ENCODE peak calls at places on chromosome 14, in four cellular contexts. One of them, this sample, is unnamed.

GRCh38 chr14:83976223-83976770 is 1553.6 kb upstream of the FLRT2 start:
- DNase-seq in SK-N-SH: no peak
- DNase-seq in HepG2: no peak
- DNase-seq in K562: no peak
- DNase-seq in this sample: no peak

GRCh38 chr14:54564799-54565235 is 2.1 kb upstream of the SAMD4A start:
- DNase-seq in SK-N-SH: no peak
- DNase-seq in HepG2: peak; percentile 13
- DNase-seq in K562: no peak
- DNase-seq in this sample: peak; percentile 66

GRCh38 chr14:88305923-88306322 is 17.1 kb downstream of the KCNK10 start:
- DNase-seq in SK-N-SH: no peak
- DNase-seq in HepG2: no peak
- DNase-seq in K562: no peak
- DNase-seq in this sample: no peak

GRCh38 chr14:102727336-102728095 is 49.7 kb upstream of the TRAF3 start:
- DNase-seq in SK-N-SH: no peak
- DNase-seq in HepG2: no peak
- DNase-seq in K562: no peak
- DNase-seq in this sample: no peak

GRCh38 chr14:68564236-68564825 is 228.5 kb downstream of the ZFP36L1 start:
- DNase-seq in SK-N-SH: no peak
- DNase-seq in HepG2: no peak
- DNase-seq in K562: no peak
- DNase-seq in this sample: no peak

GRCh38 chr14:55412686-55413085 is 1.1 kb upstream of the ATG14 start:
- DNase-seq in SK-N-SH: no peak
- DNase-seq in HepG2: no peak
- DNase-seq in K562: no peak
- DNase-seq in this sample: no peak

GRCh38 chr14:70886421-70887206 is 20.6 kb upstream of the PCNX1 start:
- DNase-seq in SK-N-SH: no peak
- DNase-seq in HepG2: no peak
- DNase-seq in K562: no peak
- DNase-seq in this sample: no peak

GRCh38 chr14:49966304-49966809 is 73.5 kb downstream of the ARF6 start:
- DNase-seq in SK-N-SH: no peak
- DNase-seq in HepG2: peak; percentile 84
- DNase-seq in K562: no peak
- DNase-seq in this sample: peak; percentile 87

GRCh38 chr14:89921896-89922548 is 32.5 kb downstream of the EFCAB11 start:
- DNase-seq in SK-N-SH: no peak
- DNase-seq in HepG2: no peak
- DNase-seq in K562: no peak
- DNase-seq in this sample: no peak

GRCh38 chr14:24398298-24398942 is 383 bp upstream of the NYNRIN start:
- DNase-seq in SK-N-SH: peak; percentile 73
- DNase-seq in HepG2: no peak
- DNase-seq in K562: no peak
- DNase-seq in this sample: no peak

GRCh38 chr14:68782091-68782981 is 10.5 kb downstream of the ZFP36L1 start:
- DNase-seq in SK-N-SH: no peak
- DNase-seq in HepG2: no peak
- DNase-seq in K562: no peak
- DNase-seq in this sample: no peak

GRCh38 chr14:26074892-26075291 is 522.9 kb downstream of the NOVA1 start:
- DNase-seq in SK-N-SH: no peak
- DNase-seq in HepG2: no peak
- DNase-seq in K562: no peak
- DNase-seq in this sample: no peak

GRCh38 chr14:95273041-95273978 is 46.4 kb downstream of the CLMN start:
- DNase-seq in SK-N-SH: no peak
- DNase-seq in HepG2: peak; percentile 82
- DNase-seq in K562: no peak
- DNase-seq in this sample: no peak

GRCh38 chr14:54562334-54562733 is 4.6 kb upstream of the SAMD4A start:
- DNase-seq in SK-N-SH: no peak
- DNase-seq in HepG2: no peak
- DNase-seq in K562: no peak
- DNase-seq in this sample: no peak

GRCh38 chr14:68519788-68520187 is 273.1 kb downstream of the ZFP36L1 start:
- DNase-seq in SK-N-SH: no peak
- DNase-seq in HepG2: no peak
- DNase-seq in K562: no peak
- DNase-seq in this sample: no peak

GRCh38 chr14:23366163-23366921 is 1.4 kb upstream of the EFS start:
- DNase-seq in SK-N-SH: peak; percentile 90
- DNase-seq in HepG2: no peak
- DNase-seq in K562: peak; percentile 39
- DNase-seq in this sample: no peak

GRCh38 chr14:29648045-29648444 is 279.6 kb downstream of the PRKD1 start:
- DNase-seq in SK-N-SH: no peak
- DNase-seq in HepG2: no peak
- DNase-seq in K562: no peak
- DNase-seq in this sample: no peak

GRCh38 chr14:91154851-91155625 is 41.2 kb downstream of the DGLUCY start:
- DNase-seq in SK-N-SH: peak; percentile 40
- DNase-seq in HepG2: no peak
- DNase-seq in K562: peak; percentile 27
- DNase-seq in this sample: no peak

GRCh38 chr14:31269599-31270195 is 62.1 kb upstream of the HECTD1 start:
- DNase-seq in SK-N-SH: no peak
- DNase-seq in HepG2: no peak
- DNase-seq in K562: no peak
- DNase-seq in this sample: no peak

GRCh38 chr14:23695220-23695999 is 59.2 kb downstream of the DHRS2 start:
- DNase-seq in SK-N-SH: peak; percentile 7
- DNase-seq in HepG2: no peak
- DNase-seq in K562: no peak
- DNase-seq in this sample: no peak

GRCh38 chr14:54642950-54643695 is 76.2 kb downstream of the SAMD4A start:
- DNase-seq in SK-N-SH: no peak
- DNase-seq in HepG2: peak; percentile 93
- DNase-seq in K562: no peak
- DNase-seq in this sample: peak; percentile 29

GRCh38 chr14:53567236-53567785 is 389.3 kb downstream of the BMP4 start:
- DNase-seq in SK-N-SH: no peak
- DNase-seq in HepG2: no peak
- DNase-seq in K562: no peak
- DNase-seq in this sample: no peak

GRCh38 chr14:55752580-55753365 is 172.8 kb downstream of the KTN1 start:
- DNase-seq in SK-N-SH: no peak
- DNase-seq in HepG2: no peak
- DNase-seq in K562: no peak
- DNase-seq in this sample: peak; percentile 85

GRCh38 chr14:73262427-73263183 is 25.3 kb downstream of the PAPLN start:
- DNase-seq in SK-N-SH: peak; percentile 30
- DNase-seq in HepG2: no peak
- DNase-seq in K562: no peak
- DNase-seq in this sample: no peak

GRCh38 chr14:24673059-24673458 is 39.1 kb upstream of the GZMB start:
- DNase-seq in SK-N-SH: no peak
- DNase-seq in HepG2: no peak
- DNase-seq in K562: no peak
- DNase-seq in this sample: no peak

GRCh38 chr14:104119119-104119699 is 19.2 kb upstream of the KIF26A start:
- DNase-seq in SK-N-SH: no peak
- DNase-seq in HepG2: no peak
- DNase-seq in K562: no peak
- DNase-seq in this sample: no peak

GRCh38 chr14:104118006-104118844 is 20.2 kb upstream of the KIF26A start:
- DNase-seq in SK-N-SH: peak; percentile 22
- DNase-seq in HepG2: no peak
- DNase-seq in K562: no peak
- DNase-seq in this sample: no peak

GRCh38 chr14:104116544-104117340 is 21.6 kb upstream of the KIF26A start:
- DNase-seq in SK-N-SH: no peak
- DNase-seq in HepG2: no peak
- DNase-seq in K562: no peak
- DNase-seq in this sample: no peak

GRCh38 chr14:104115691-104116543 is 22.5 kb upstream of the KIF26A start:
- DNase-seq in SK-N-SH: peak; percentile 27
- DNase-seq in HepG2: no peak
- DNase-seq in K562: no peak
- DNase-seq in this sample: no peak

GRCh38 chr14:104117341-104118005 is 20.9 kb upstream of the KIF26A start:
- DNase-seq in SK-N-SH: peak; percentile 15
- DNase-seq in HepG2: no peak
- DNase-seq in K562: no peak
- DNase-seq in this sample: no peak
- TF ChIP-seq RAD21 in SK-N-SH: no peak
- TF ChIP-seq RAD21 in HepG2: no peak
- TF ChIP-seq RAD21 in K562: no peak
- TF ChIP-seq RAD21 in this sample: no peak

GRCh38 chr14:35747379-35747778 is 61.7 kb downstream of the RALGAPA1 start:
- DNase-seq in SK-N-SH: no peak
- DNase-seq in HepG2: peak; percentile 23
- DNase-seq in K562: no peak
- DNase-seq in this sample: peak; percentile 40
- H3K4me1 ChIP-seq in SK-N-SH: no peaks in the 10 kb centered on the region
- H3K4me1 ChIP-seq in HepG2: no peaks in the 10 kb centered on the region
- H3K4me1 ChIP-seq in K562: no peaks in the 10 kb centered on the region
- H3K4me1 ChIP-seq in this sample: peaks cover 9% of the 10 kb centered on the region

DNA sequence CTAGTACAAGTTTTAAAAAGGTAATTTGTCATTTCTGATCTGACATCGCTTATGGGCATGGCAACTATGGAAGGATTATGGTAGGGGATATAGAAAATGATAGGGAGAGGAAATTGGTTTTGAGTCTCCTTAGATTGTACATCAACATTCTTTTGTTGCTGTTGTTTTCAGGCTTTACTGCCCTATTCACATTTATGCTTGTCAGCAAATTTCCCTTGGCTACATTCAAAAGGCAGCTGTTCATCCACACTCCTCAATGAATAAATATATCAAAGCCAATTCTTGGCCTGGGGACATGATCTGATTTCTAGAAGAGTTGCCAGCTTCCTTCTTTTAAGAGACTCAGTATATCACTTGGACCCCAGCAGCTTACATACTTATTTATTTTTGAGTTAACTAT is 283.4 kb downstream of the CEP128 start:
- DNase-seq in SK-N-SH: no peak
- DNase-seq in HepG2: no peak
- DNase-seq in K562: no peak
- DNase-seq in this sample: no peak
- TF ChIP-seq RAD21 in SK-N-SH: no peak
- TF ChIP-seq RAD21 in HepG2: no peak
- TF ChIP-seq RAD21 in K562: no peak
- TF ChIP-seq RAD21 in this sample: no peak

DNA sequence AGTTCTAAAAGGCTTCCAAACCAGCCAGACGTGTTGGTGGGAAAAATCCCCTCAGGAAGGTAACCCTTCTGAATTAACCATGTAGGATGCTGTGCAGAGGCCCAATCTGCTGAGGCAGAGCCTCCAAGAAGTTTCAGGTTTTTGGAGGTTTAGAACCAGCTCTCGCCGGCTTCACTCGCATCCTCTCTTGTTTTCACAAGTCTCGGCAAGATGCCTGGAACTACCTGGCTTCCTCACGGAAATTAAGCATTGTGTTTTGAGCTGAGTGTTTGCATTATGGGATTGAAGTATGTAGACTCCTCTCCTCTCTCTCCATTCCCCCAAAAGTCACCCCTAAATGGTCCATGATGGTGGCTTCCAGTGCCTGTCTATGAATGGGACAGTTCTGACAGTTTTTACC is 20.6 kb downstream of the LTBP2 start:
- DNase-seq in SK-N-SH: no peak
- DNase-seq in HepG2: no peak
- DNase-seq in K562: no peak
- DNase-seq in this sample: no peak
- H3K4me1 ChIP-seq in SK-N-SH: peaks cover 37% of the 10 kb centered on the region
- H3K4me1 ChIP-seq in HepG2: peaks cover 43% of the 10 kb centered on the region
- H3K4me1 ChIP-seq in K562: no peaks in the 10 kb centered on the region
- H3K4me1 ChIP-seq in this sample: no peaks in the 10 kb centered on the region